ENCODE peak calls at places on chromosomes 2 and 18, in ten cellular contexts. One of them, this sample, is unnamed.

GRCh38 chr18:79951545-79952456 is at the start of gene SLC66A2:
- DNase-seq in stimulated activated CD4-positive, alpha-beta T cell treated with anti-CD3 and anti-CD28 coated beads, Interleukin-15, amount 100 ng/mL, for 1 hour: peak
- DNase-seq in cardiac septum: peak
- DNase-seq in AG08395: peak
- DNase-seq in Right ventricle myocardium superior: peak
- DNase-seq in RWPE1: peak
- DNase-seq in tibial artery: peak
- DNase-seq in glutamatergic neuron: peak
- DNase-seq in NCI-H2171 treated with DMSO at 0.1 percent for 48 hours: peak
- DNase-seq in HCEC 1CT: peak
- DNase-seq in this sample: peak

GRCh38 chr2:1653137-1653789 is 91.1 kb downstream of the PXDN start:
- DNase-seq in stimulated activated CD4-positive, alpha-beta T cell treated with anti-CD3 and anti-CD28 coated beads, Interleukin-15, amount 100 ng/mL, for 1 hour: no peak
- DNase-seq in cardiac septum: peak
- DNase-seq in AG08395: peak
- DNase-seq in Right ventricle myocardium superior: peak
- DNase-seq in RWPE1: peak
- DNase-seq in tibial artery: peak
- DNase-seq in glutamatergic neuron: no peak
- DNase-seq in NCI-H2171 treated with DMSO at 0.1 percent for 48 hours: no peak
- DNase-seq in HCEC 1CT: peak
- DNase-seq in this sample: no peak

GRCh38 chr2:144459937-144460336 is 60.0 kb downstream of the ZEB2 start:
- DNase-seq in stimulated activated CD4-positive, alpha-beta T cell treated with anti-CD3 and anti-CD28 coated beads, Interleukin-15, amount 100 ng/mL, for 1 hour: no peak
- DNase-seq in cardiac septum: no peak
- DNase-seq in AG08395: peak
- DNase-seq in Right ventricle myocardium superior: no peak
- DNase-seq in RWPE1: no peak
- DNase-seq in tibial artery: no peak
- DNase-seq in glutamatergic neuron: no peak
- DNase-seq in NCI-H2171 treated with DMSO at 0.1 percent for 48 hours: no peak
- DNase-seq in HCEC 1CT: peak
- DNase-seq in this sample: no peak

GRCh38 chr2:104944495-104944894 is 90.6 kb downstream of the POU3F3 start:
- DNase-seq in stimulated activated CD4-positive, alpha-beta T cell treated with anti-CD3 and anti-CD28 coated beads, Interleukin-15, amount 100 ng/mL, for 1 hour: no peak
- DNase-seq in cardiac septum: no peak
- DNase-seq in AG08395: no peak
- DNase-seq in Right ventricle myocardium superior: no peak
- DNase-seq in RWPE1: peak
- DNase-seq in tibial artery: no peak
- DNase-seq in glutamatergic neuron: no peak
- DNase-seq in NCI-H2171 treated with DMSO at 0.1 percent for 48 hours: peak
- DNase-seq in HCEC 1CT: no peak
- DNase-seq in this sample: no peak

GRCh38 chr2:66438498-66439290 is 3.8 kb downstream of the MEIS1 start:
- DNase-seq in stimulated activated CD4-positive, alpha-beta T cell treated with anti-CD3 and anti-CD28 coated beads, Interleukin-15, amount 100 ng/mL, for 1 hour: no peak
- DNase-seq in cardiac septum: no peak
- DNase-seq in AG08395: no peak
- DNase-seq in Right ventricle myocardium superior: no peak
- DNase-seq in RWPE1: peak
- DNase-seq in tibial artery: no peak
- DNase-seq in glutamatergic neuron: no peak
- DNase-seq in NCI-H2171 treated with DMSO at 0.1 percent for 48 hours: no peak
- DNase-seq in HCEC 1CT: no peak
- DNase-seq in this sample: no peak

GRCh38 chr18:74139888-74140287 is 7.7 kb downstream of the FBXO15 start:
- DNase-seq in stimulated activated CD4-positive, alpha-beta T cell treated with anti-CD3 and anti-CD28 coated beads, Interleukin-15, amount 100 ng/mL, for 1 hour: no peak
- DNase-seq in cardiac septum: no peak
- DNase-seq in AG08395: peak
- DNase-seq in Right ventricle myocardium superior: no peak
- DNase-seq in RWPE1: peak
- DNase-seq in tibial artery: no peak
- DNase-seq in glutamatergic neuron: no peak
- DNase-seq in NCI-H2171 treated with DMSO at 0.1 percent for 48 hours: no peak
- DNase-seq in HCEC 1CT: peak
- DNase-seq in this sample: no peak

GRCh38 chr2:219158586-219158985 is 2.0 kb downstream of the NHEJ1 start:
- DNase-seq in stimulated activated CD4-positive, alpha-beta T cell treated with anti-CD3 and anti-CD28 coated beads, Interleukin-15, amount 100 ng/mL, for 1 hour: no peak
- DNase-seq in cardiac septum: no peak
- DNase-seq in AG08395: no peak
- DNase-seq in Right ventricle myocardium superior: no peak
- DNase-seq in RWPE1: no peak
- DNase-seq in tibial artery: no peak
- DNase-seq in glutamatergic neuron: no peak
- DNase-seq in NCI-H2171 treated with DMSO at 0.1 percent for 48 hours: no peak
- DNase-seq in HCEC 1CT: peak
- DNase-seq in this sample: no peak

GRCh38 chr2:240298803-240299709 is 136.4 kb upstream of the GPC1 start:
- DNase-seq in stimulated activated CD4-positive, alpha-beta T cell treated with anti-CD3 and anti-CD28 coated beads, Interleukin-15, amount 100 ng/mL, for 1 hour: no peak
- DNase-seq in cardiac septum: peak
- DNase-seq in AG08395: no peak
- DNase-seq in Right ventricle myocardium superior: no peak
- DNase-seq in RWPE1: no peak
- DNase-seq in tibial artery: no peak
- DNase-seq in glutamatergic neuron: no peak
- DNase-seq in NCI-H2171 treated with DMSO at 0.1 percent for 48 hours: no peak
- DNase-seq in HCEC 1CT: no peak
- DNase-seq in this sample: peak

GRCh38 chr2:227817940-227818568 is 4.4 kb downstream of the CCL20 start:
- DNase-seq in stimulated activated CD4-positive, alpha-beta T cell treated with anti-CD3 and anti-CD28 coated beads, Interleukin-15, amount 100 ng/mL, for 1 hour: peak
- DNase-seq in cardiac septum: peak
- DNase-seq in AG08395: peak
- DNase-seq in Right ventricle myocardium superior: peak
- DNase-seq in RWPE1: peak
- DNase-seq in tibial artery: peak
- DNase-seq in glutamatergic neuron: no peak
- DNase-seq in NCI-H2171 treated with DMSO at 0.1 percent for 48 hours: no peak
- DNase-seq in HCEC 1CT: peak
- DNase-seq in this sample: no peak

GRCh38 chr2:48572797-48573196 is 42.8 kb downstream of the STON1 start:
- DNase-seq in stimulated activated CD4-positive, alpha-beta T cell treated with anti-CD3 and anti-CD28 coated beads, Interleukin-15, amount 100 ng/mL, for 1 hour: no peak
- DNase-seq in cardiac septum: no peak
- DNase-seq in AG08395: no peak
- DNase-seq in Right ventricle myocardium superior: no peak
- DNase-seq in RWPE1: no peak
- DNase-seq in tibial artery: no peak
- DNase-seq in glutamatergic neuron: peak
- DNase-seq in NCI-H2171 treated with DMSO at 0.1 percent for 48 hours: no peak
- DNase-seq in HCEC 1CT: no peak
- DNase-seq in this sample: no peak

GRCh38 chr18:79598046-79598884 is 81.3 kb upstream of the CTDP1 start:
- DNase-seq in stimulated activated CD4-positive, alpha-beta T cell treated with anti-CD3 and anti-CD28 coated beads, Interleukin-15, amount 100 ng/mL, for 1 hour: no peak
- DNase-seq in cardiac septum: peak
- DNase-seq in AG08395: no peak
- DNase-seq in Right ventricle myocardium superior: peak
- DNase-seq in RWPE1: no peak
- DNase-seq in tibial artery: no peak
- DNase-seq in glutamatergic neuron: peak
- DNase-seq in NCI-H2171 treated with DMSO at 0.1 percent for 48 hours: no peak
- DNase-seq in HCEC 1CT: no peak
- DNase-seq in this sample: no peak